ENCODE peak calls at places on chromosomes 4 and X, in four cellular contexts. R is SK-N-SH, X is HCT116, U is HepG2. I is an unnamed sample. For H3K4me1, the result is how much of the 10 kb centered on the place peaks cover.

GRCh38 chrX:107827137-107827831 is 1.6 kb downstream of the MID2 start:
- DNase-seq in U (no peak), X (no peak), R (no peak), I (no peak)

GRCh38 chr4:764405-765169 is 59.0 kb downstream of the PCGF3 start:
- DNase-seq in X (no peak), U (no peak), R (no peak), I (no peak)

GRCh38 chr4:177596035-177596434 is 153.8 kb upstream of the AGA start:
- DNase-seq in R (peak), X (peak), U (peak), I (no peak)

GRCh38 chr4:10031663-10032590 is 10.6 kb upstream of the SLC2A9 start:
- DNase-seq in R (no peak), X (no peak), U (no peak), I (peak)

GRCh38 chr4:163280703-163281519 is 51.5 kb downstream of the NPY1R start:
- DNase-seq in U (no peak), X (no peak), R (no peak), I (no peak)

GRCh38 chr4:26576171-26576829 is 7.6 kb upstream of the TBC1D19 start:
- DNase-seq in R (no peak), U (peak), X (no peak), I (peak)

GRCh38 chrX:118373538-118373937 is 27.6 kb downstream of the WDR44 start:
- DNase-seq in X (no peak), R (no peak), U (peak), I (no peak)

GRCh38 chrX:154809939-154810665 is 4.8 kb upstream of the MPP1 start:
- DNase-seq in X (no peak), R (no peak), U (no peak), I (no peak)

GRCh38 chr4:16685536-16685935 is 212.9 kb downstream of the LDB2 start:
- DNase-seq in X (no peak), U (no peak), R (no peak), I (no peak)

GRCh38 chr4:47215759-47216158 is 184.4 kb downstream of the GABRB1 start:
- DNase-seq in X (no peak), U (no peak), R (no peak), I (no peak)

GRCh38 chr4:169102011-169102410 is 92.0 kb upstream of the CBR4 start:
- DNase-seq in X (no peak), R (no peak), U (no peak), I (no peak)

GRCh38 chr4:109365944-109366343 is 63.5 kb upstream of the COL25A1 start:
- DNase-seq in X (no peak), U (no peak), R (no peak), I (no peak)

GRCh38 chr4:95889662-95890061 is 49.8 kb downstream of the PDHA2 start:
- DNase-seq in X (no peak), U (no peak), R (no peak), I (peak)

GRCh38 chrX:56499372-56499771 is 64.1 kb upstream of the UBQLN2 start:
- DNase-seq in R (no peak), U (no peak), X (no peak), I (no peak)

GRCh38 chr4:140789752-140790151 is 33.6 kb upstream of the TBC1D9 start:
- DNase-seq in U (no peak), R (no peak), X (no peak), I (no peak)

GRCh38 chr4:2408401-2408958 is 10.0 kb downstream of the ZFYVE28 start:
- DNase-seq in R (no peak), X (no peak), U (no peak), I (peak)

GRCh38 chr4:54184581-54184980 is 44.5 kb upstream of the PDGFRA start:
- DNase-seq in X (no peak), R (no peak), U (no peak), I (no peak)

GRCh38 chrX:120664081-120664480 is 34.2 kb upstream of the C1GALT1C1 start:
- DNase-seq in R (no peak), X (peak), U (peak), I (peak)

GRCh38 chrX:72100824-72101351 is 30.8 kb downstream of the RTL5 start:
- DNase-seq in R (no peak), X (no peak), U (no peak), I (no peak)

GRCh38 chr4:155978810-155979209 is 25.1 kb upstream of the CTSO start:
- DNase-seq in X (no peak), U (no peak), R (no peak), I (no peak)

DNA sequence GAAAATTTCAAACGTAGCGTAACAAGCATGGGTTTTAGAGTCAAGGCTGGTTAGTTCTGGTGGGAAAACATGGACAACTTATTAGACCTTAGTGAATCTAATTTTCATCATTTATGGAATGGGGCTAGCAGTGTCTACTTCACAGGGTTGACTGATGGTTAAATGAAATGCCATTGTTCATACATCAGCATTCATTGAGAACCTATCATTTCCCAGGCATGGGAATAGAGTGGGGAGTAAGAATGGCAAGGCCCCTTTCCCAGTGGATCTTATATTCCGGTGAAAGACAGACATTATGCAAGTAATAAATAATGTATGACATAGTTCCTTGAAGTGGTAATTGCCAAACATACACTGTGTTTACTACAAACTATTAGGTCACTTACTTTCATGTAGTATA is 30.7 kb upstream of the CTSO start:
- DNase-seq in X (no peak), U (no peak), R (no peak), I (no peak)
- TF ChIP-seq REST in X (no peak), U (no peak), R (no peak), I (no peak)

GRCh38 chrX:130084651-130085237 is 25.6 kb downstream of the ELF4 start:
- DNase-seq in R (no peak), X (no peak), U (no peak), I (no peak)

GRCh38 chrX:130081421-130082045 is 28.8 kb downstream of the ELF4 start:
- DNase-seq in U (no peak), R (no peak), X (no peak), I (no peak)

GRCh38 chrX:130083656-130084382 is 26.5 kb downstream of the ELF4 start:
- DNase-seq in U (no peak), R (no peak), X (no peak), I (no peak)

GRCh38 chrX:130082244-130083106 is 27.8 kb downstream of the ELF4 start:
- DNase-seq in X (no peak), R (no peak), U (no peak), I (no peak)

GRCh38 chrX:130083107-130083490 is 27.2 kb downstream of the ELF4 start:
- DNase-seq in U (no peak), X (no peak), R (no peak), I (peak)
- H3K4me1 ChIP-seq in U (under half), X (under half), R (under half), I (under half)

DNA sequence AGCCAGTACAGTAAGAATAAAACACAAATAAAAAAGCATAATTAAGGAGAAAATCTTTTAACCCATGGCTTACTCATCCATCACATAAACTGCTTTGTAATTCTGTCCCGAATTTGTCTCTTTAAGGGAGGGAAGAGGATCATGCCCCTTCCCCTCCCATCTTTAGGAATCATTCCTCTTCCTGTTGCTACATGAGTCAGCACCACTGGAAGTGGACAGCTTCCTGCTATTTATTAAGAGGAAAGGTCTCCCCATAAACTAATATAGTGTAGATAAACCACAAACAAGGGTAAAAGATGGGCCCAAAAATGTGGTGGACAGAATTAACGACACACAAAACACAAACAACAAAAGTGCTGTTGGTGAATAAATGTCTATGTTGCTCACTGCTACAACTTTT is 75.8 kb downstream of the PPP3CA start:
- DNase-seq in R (no peak), U (peak), X (no peak), I (peak)
- TF ChIP-seq REST in R (peak), U (peak), X (peak), I (peak)

DNA sequence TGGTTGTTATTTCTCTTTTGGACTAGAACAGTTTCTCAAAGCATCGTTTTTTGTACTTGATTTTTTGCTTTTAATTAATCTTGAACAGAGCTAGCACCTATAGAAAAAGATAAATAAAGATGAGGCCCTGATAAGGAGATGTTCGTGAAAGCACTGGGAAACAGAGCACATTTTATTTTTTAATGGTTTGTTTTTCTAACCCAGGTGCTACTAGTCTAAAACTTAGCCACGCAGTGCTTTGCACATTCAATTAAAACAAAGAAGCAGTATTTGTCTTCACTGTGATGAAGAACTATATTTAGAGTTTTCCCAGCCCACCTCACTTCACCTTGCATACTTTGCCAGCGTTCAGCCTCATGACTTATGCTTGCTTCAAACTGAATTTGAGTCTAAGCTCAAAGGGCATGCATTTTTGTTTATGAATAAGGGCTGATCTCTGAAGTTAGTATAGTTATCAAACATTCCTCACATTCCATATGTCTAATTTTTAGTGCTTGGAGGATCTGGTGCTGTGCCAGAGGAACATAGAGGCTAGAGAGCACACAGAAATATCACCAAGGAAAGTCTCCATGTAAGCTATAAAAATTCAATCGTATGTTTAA is 76.7 kb downstream of the WWC2 start:
- DNase-seq in X (no peak), U (peak), R (no peak), I (no peak)
- H3K4me1 ChIP-seq in X (under half), U (half or more), R (under half), I (half or more)

GRCh38 chr4:39429476-39430310 is 23.0 kb downstream of the KLB start:
- DNase-seq in R (no peak), U (peak), X (no peak), I (no peak)

GRCh38 chr4:39435875-39436563 is 22.7 kb downstream of the RPL9 start:
- DNase-seq in U (no peak), R (no peak), X (no peak), I (peak)

DNA sequence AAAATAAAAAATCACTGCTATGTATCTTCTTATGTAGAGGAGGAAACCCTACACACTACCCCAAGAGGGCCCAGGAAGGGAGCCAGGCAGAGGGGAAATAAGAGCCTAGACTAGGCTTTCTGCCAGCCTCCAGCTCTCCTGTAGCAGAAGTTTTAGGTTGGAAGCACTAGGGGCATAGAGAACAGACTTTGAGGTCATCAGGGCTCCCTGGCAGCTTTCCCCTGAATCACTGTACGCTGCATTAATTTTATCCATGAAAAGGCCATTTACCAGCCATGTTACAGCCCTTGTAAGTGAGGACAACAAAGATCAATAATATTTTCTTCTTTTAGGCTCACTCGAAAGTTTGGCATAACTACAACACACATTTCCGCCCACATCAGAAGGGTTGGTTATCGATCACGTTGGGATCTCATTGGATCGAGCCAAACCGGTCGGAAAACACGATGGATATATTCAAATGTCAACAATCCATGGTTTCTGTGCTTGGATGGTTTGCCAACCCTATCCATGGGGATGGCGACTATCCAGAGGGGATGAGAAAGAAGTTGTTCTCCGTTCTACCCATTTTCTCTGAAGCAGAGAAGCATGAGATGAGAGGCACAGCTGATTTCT is 24.7 kb downstream of the RPL9 start:
- DNase-seq in U (no peak), X (no peak), R (no peak), I (no peak)
- TF ChIP-seq REST in U (no peak), X (no peak), R (no peak), I (no peak)

GRCh38 chr4:74428278-74428677 is 16.7 kb upstream of the AREG start:
- DNase-seq in X (no peak), R (no peak), U (no peak), I (no peak)
- H3K4me1 ChIP-seq in X (under half), R (under half), U (under half), I (under half)

GRCh38 chr4:122150896-122151295 is 1.2 kb upstream of the BLTP1 start:
- DNase-seq in X (no peak), U (no peak), R (no peak), I (no peak)
- TF ChIP-seq REST in X (no peak), U (no peak), R (no peak), I (no peak)

GRCh38 chr4:76489799-76490176 is 54.8 kb downstream of the SHROOM3 start:
- DNase-seq in R (no peak), X (no peak), U (no peak), I (no peak)
- H3K4me1 ChIP-seq in R (under half), X (under half), U (under half), I (under half)

GRCh38 chrX:48998391-48998790 is 3.7 kb downstream of the GRIPAP1 start:
- DNase-seq in U (no peak), X (no peak), R (no peak), I (no peak)

GRCh38 chrX:48997455-48997854 is 4.6 kb downstream of the GRIPAP1 start:
- DNase-seq in U (no peak), R (no peak), X (no peak), I (no peak)

GRCh38 chrX:48997865-48998264 is 4.2 kb downstream of the GRIPAP1 start:
- DNase-seq in R (no peak), U (no peak), X (no peak), I (no peak)

GRCh38 chrX:48999030-48999429 is 3.0 kb downstream of the GRIPAP1 start:
- DNase-seq in R (no peak), U (no peak), X (no peak), I (no peak)

DNA sequence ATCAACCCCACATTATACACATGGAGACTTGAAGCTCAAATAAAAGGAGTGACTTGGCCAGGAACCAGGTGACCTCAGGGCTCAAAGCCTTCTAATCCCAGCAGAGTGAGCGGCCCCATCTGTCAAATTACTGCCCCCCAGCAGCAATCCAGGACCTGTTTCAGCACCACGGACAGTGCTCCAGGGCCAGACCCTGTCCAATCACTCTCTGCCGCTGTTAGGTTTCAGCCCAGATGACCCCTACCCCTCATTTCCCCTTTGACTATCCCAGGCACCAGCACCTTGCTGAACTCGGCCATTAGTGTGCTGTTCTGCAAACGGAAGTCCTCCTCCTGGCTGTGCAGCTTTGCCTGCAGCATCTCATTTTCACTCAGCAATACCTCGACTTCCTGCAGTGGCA is 5.1 kb downstream of the GRIPAP1 start:
- DNase-seq in X (no peak), R (no peak), U (no peak), I (peak)
- TF ChIP-seq REST in X (peak), R (peak), U (peak), I (peak)

I was measured in GM23338.